ENCODE peak calls at places on chromosomes 11 and 22, in eight cellular contexts. X is trophoblast cell, Z is tibial artery, L is ovary, W is lower lobe of right lung, B is HCT116, S is keratinocyte, Q is cardiac muscle cell. K is an unnamed sample.

GRCh38 chr11:35751664-35752061 is 89.1 kb downstream of the TRIM44 start:
- DNase-seq in Q (no peak), W (no peak), X (no peak), L (no peak), S (no peak), B (no peak), Z (no peak), K (no peak)

GRCh38 chr11:86938900-86939880 is 16.0 kb downstream of the FZD4 start:
- DNase-seq in S (no peak), L (no peak), W (no peak), B (peak; percentile 37), X (peak; percentile 82), Z (no peak), Q (peak; percentile 71), K (no peak)

GRCh38 chr11:2586091-2586792 is 113.6 kb downstream of the KCNQ1OT1 start:
- DNase-seq in Z (peak; percentile 15), L (peak; percentile 23), B (no peak), S (no peak), Q (no peak), X (no peak), W (peak; percentile 30), K (no peak)

GRCh38 chr22:50727678-50728522 is 10.1 kb upstream of the ACR start:
- DNase-seq in Q (no peak), Z (no peak), X (no peak), W (peak; percentile 37), L (peak; percentile 23), S (no peak), B (no peak), K (no peak)

GRCh38 chr11:66309475-66309874 is 7.4 kb downstream of the CD248 start:
- DNase-seq in L (no peak), B (no peak), Q (no peak), X (no peak), W (no peak), Z (no peak), S (no peak), K (no peak)

GRCh38 chr22:30903876-30904460 is 64.6 kb downstream of the MORC2 start:
- DNase-seq in Z (no peak), W (no peak), X (no peak), S (no peak), B (no peak), Q (no peak), L (no peak), K (no peak)

GRCh38 chr22:22076937-22077703 is 94.5 kb upstream of the TOP3B start:
- DNase-seq in Z (no peak), L (no peak), B (no peak), S (no peak), W (no peak), X (peak; percentile 53), Q (no peak), K (no peak)

GRCh38 chr22:19879248-19879575 is 24.5 kb upstream of the GNB1L start:
- DNase-seq in X (no peak), L (peak; percentile 26), W (peak; percentile 44), Q (no peak), S (no peak), Z (peak; percentile 9), B (no peak), K (no peak)

GRCh38 chr11:104286129-104286528 is 122.2 kb upstream of the PDGFD start:
- DNase-seq in L (no peak), S (no peak), Q (no peak), B (no peak), Z (no peak), X (no peak), W (no peak), K (no peak)

GRCh38 chr11:118928108-118928869 is 2.6 kb upstream of the BCL9L start:
- DNase-seq in X (peak; percentile 99), Z (peak; percentile 96), L (peak; percentile 95), B (peak; percentile 96), W (peak; percentile 91), Q (peak; percentile 93), S (no peak), K (peak; percentile 97)

GRCh38 chr22:21055880-21056319 is 10.2 kb downstream of the LRRC74B start:
- DNase-seq in Z (no peak), Q (no peak), W (no peak), L (no peak), S (no peak), B (no peak), X (no peak), K (no peak)

GRCh38 chr11:13317293-13318080 is 39.9 kb downstream of the BMAL1 start:
- DNase-seq in W (no peak), S (no peak), X (no peak), B (no peak), Q (no peak), Z (no peak), L (no peak), K (no peak)

GRCh38 chr11:2143652-2144548 is 4.7 kb upstream of the IGF2 start:
- DNase-seq in Z (no peak), B (no peak), L (no peak), W (no peak), S (no peak), Q (peak; percentile 44), X (peak; percentile 42), K (no peak)

DNA sequence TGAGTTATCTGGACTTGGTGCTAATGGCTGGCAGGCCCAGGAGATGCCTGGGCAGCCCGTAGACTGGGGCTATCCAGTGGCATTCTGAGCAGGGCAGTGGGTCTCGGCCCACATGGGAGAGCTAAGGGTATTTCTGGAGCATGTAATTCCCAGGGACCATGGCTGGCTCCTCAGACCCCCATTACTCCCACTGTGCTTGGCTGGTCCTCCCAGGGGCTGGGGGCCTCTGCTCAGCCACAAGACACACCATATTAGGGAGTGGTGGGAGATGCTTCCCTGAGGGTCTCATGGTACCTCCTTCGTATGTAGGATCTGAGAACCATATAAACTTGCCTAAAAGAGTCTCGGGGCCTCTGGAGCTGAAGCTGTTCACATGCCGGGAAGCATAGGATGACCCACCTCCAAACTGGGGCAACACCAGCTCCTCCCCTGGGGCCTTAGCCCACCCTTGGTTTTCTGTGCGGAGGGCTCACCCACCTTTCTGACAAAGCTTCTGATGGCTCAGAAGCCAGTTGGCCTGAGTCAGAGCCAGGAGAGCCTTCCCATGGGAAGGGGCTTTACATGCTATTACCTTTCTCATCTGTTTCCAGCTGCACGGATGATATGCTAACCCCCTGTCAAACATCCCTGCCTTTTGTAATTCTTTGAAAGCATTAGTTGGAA is 9.5 kb upstream of the FTH1 start:
- DNase-seq in Z (no peak), S (no peak), L (peak; percentile 27), X (no peak), Q (no peak), B (no peak), W (no peak), K (no peak)
- H3K4me3 ChIP-seq in Z (no peak overlapping the region), S (no peak overlapping the region), L (no peak overlapping the region), X (no peak overlapping the region), Q (no peak overlapping the region), B (no peak overlapping the region), W (no peak overlapping the region), K (no peak overlapping the region)

GRCh38 chr11:76639621-76640020 is 30.9 kb downstream of the LRRC32 start:
- DNase-seq in X (no peak), W (no peak), Z (no peak), Q (no peak), B (no peak), S (no peak), L (no peak), K (no peak)

GRCh38 chr11:76644591-76644990 is 26.0 kb downstream of the LRRC32 start:
- DNase-seq in L (no peak), B (no peak), S (no peak), Z (no peak), W (no peak), X (peak; percentile 99), Q (no peak), K (no peak)

GRCh38 chr11:76640540-76640939 is 30.0 kb downstream of the LRRC32 start:
- DNase-seq in Z (no peak), B (no peak), S (no peak), X (peak; percentile 43), W (no peak), L (no peak), Q (peak; percentile 46), K (no peak)

GRCh38 chr11:76641905-76642304 is 28.6 kb downstream of the LRRC32 start:
- DNase-seq in L (no peak), Q (no peak), S (no peak), Z (no peak), W (no peak), X (no peak), B (no peak), K (no peak)

DNA sequence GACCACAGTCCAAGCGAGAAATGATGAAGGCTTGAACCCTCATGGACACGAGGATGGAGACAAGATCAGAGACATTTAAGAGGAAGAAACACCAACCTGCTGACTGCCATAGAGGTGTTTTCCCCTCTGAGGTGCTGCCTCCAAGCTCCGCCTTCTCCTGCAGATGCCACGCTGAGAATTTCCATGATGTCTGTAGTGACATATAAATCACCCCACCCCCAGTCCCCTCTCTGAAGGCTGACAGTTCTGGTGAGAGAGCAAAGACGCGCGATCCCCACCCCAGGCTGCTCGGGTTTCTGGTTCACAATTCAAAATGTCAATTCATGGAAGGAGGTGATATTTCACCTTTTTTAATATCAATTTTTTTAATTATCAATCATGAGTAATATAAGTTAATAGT is 28.2 kb downstream of the LRRC32 start:
- DNase-seq in Q (no peak), B (no peak), Z (no peak), S (no peak), L (no peak), W (no peak), X (no peak), K (no peak)
- H3K4me3 ChIP-seq in Q (no peak overlapping the region), B (no peak overlapping the region), Z (no peak overlapping the region), S (no peak overlapping the region), L (no peak overlapping the region), W (no peak overlapping the region), X (no peak overlapping the region), K (no peak overlapping the region)

DNA sequence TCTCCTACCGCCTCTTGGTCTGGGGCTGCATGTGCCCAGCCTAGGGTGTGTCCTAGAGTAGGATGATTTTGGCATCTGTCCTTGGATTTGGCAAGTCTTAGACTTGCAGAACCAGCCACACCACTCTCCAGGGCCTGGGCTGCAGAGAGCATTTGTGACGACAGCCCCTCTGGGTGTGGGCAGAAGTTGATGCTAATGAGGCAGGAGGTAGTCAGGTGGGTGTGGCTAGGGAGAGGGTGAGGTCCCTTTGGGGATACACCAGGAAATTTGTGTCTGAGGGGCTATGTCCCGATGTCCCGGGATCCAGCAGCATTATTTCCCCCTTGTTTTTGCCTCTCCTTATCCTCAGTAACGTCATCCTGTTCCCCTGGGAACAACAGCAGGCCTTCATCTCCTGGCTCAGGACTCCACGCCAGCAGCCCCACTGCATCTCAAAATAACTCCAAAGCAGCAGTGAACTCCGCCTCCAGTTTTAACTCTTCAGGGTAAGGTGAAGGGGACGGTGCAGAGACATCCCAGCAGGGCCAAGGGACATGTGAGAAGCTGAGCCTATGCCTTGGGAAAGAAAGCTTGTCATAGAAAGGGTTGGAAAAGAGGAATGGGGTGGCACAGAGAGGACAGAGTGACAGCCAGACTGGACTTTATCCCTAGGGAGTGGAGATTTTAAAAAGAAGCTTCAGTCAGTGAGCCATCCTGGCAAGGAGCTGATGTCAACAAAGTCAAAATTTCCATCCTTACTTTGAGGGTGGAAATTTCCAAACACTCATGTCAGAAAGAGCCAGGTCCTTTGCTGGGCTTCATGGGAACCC is 8.0 kb upstream of the TLCD5 start:
- DNase-seq in L (peak; percentile 80), W (peak; percentile 84), Z (peak; percentile 61), Q (peak; percentile 69), B (no peak), X (peak; percentile 61), S (peak; percentile 59), K (no peak)
- H3K4me3 ChIP-seq in L (no peak overlapping the region), W (no peak overlapping the region), Z (peak overlapping the region; percentile 19), Q (no peak overlapping the region), B (no peak overlapping the region), X (no peak overlapping the region), S (no peak overlapping the region), K (no peak overlapping the region)

DNA sequence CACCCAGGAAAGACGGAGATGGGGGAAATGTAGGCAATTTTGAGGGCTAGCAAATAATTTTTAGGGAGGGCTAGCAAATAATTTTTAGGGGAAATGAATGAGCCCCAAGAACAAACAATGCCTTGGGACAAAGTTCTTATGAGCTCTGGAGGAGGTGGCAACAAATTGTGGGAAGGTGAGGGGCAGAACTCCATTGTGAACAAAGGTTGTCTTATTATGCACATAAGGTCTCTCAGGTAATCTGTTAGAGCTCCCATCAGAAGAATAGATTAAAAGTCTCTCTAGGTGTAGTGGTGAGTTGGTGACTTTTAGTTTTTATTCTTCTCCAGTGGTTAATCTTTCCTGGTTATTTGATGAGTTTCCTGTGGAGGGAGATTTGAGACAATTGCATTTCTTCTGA is 2.4 kb upstream of the PRPF19 start:
- DNase-seq in B (no peak), W (no peak), L (no peak), Q (no peak), Z (no peak), S (no peak), X (no peak), K (no peak)
- H3K4me3 ChIP-seq in B (no peak overlapping the region), W (no peak overlapping the region), L (no peak overlapping the region), Q (no peak overlapping the region), Z (no peak overlapping the region), S (no peak overlapping the region), X (no peak overlapping the region), K (no peak overlapping the region)